ENCODE peak calls at places on chromosomes 13 and 19, in five cellular contexts. O, D, K, F and C are unnamed samples. For H3K4me1 and H3K36me3, the result is how much of the 10 kb centered on the place peaks cover.

GRCh38 chr13:50126378-50127016 is 111.3 kb downstream of the KCNRG start:
- DNase-seq in F (peak), D (no peak), O (peak), K (peak), C (no peak)

GRCh38 chr13:51688937-51689336 is 104.7 kb downstream of the WDFY2 start:
- DNase-seq in F (no peak), D (no peak), K (no peak), O (no peak), C (no peak)

GRCh38 chr13:42218576-42218975 is 53.4 kb upstream of the AKAP11 start:
- DNase-seq in K (no peak), F (no peak), O (no peak), D (no peak), C (no peak)

GRCh38 chr19:38030681-38031422 is 123.8 kb downstream of the SIPA1L3 start:
- DNase-seq in O (no peak), K (no peak), D (no peak), F (no peak), C (no peak)

GRCh38 chr13:98942997-98943396 is 34.9 kb downstream of the DOCK9 start:
- DNase-seq in O (peak), D (no peak), F (no peak), K (no peak), C (no peak)

GRCh38 chr13:47628666-47629065 is 372.4 kb downstream of the SUCLA2 start:
- DNase-seq in F (no peak), O (peak), D (no peak), K (no peak), C (no peak)

GRCh38 chr13:111249637-111250360 is 70.6 kb upstream of the TEX29 start:
- DNase-seq in F (no peak), O (no peak), K (no peak), D (no peak), C (no peak)

GRCh38 chr19:56637976-56638555 is 4.9 kb upstream of the SMIM17 start:
- DNase-seq in F (no peak), D (peak), O (peak), K (no peak), C (no peak)

GRCh38 chr13:24264976-24265375 is 44.4 kb upstream of the C1QTNF9 start:
- DNase-seq in K (peak), D (no peak), O (no peak), F (peak), C (peak)

GRCh38 chr19:21149877-21150276 is 8.0 kb downstream of the ZNF431 start:
- DNase-seq in D (no peak), O (no peak), K (no peak), F (no peak), C (no peak)

GRCh38 chr13:40916207-40916998 is 102.7 kb downstream of the ELF1 start:
- DNase-seq in K (no peak), D (no peak), F (no peak), O (peak), C (no peak)

GRCh38 chr13:29496241-29496712 is 99.2 kb downstream of the SLC7A1 start:
- DNase-seq in D (peak), O (no peak), F (no peak), K (peak), C (no peak)

GRCh38 chr13:38223093-38223492 is 126.6 kb upstream of the UFM1 start:
- DNase-seq in D (no peak), O (peak), K (no peak), F (no peak), C (no peak)

GRCh38 chr19:16025108-16026101 is 50.9 kb upstream of the TPM4 start:
- DNase-seq in D (no peak), F (no peak), K (no peak), O (peak), C (no peak)

GRCh38 chr19:49875801-49876421 is 1.2 kb downstream of the AKT1S1 start:
- DNase-seq in K (peak), F (no peak), D (peak), O (peak), C (peak)

GRCh38 chr19:41409288-41409687 is 11.7 kb downstream of the BCKDHA start:
- DNase-seq in F (no peak), K (no peak), D (no peak), O (peak), C (peak)

GRCh38 chr19:1742989-1743696 is 10.2 kb upstream of the ONECUT3 start:
- DNase-seq in D (no peak), O (no peak), F (no peak), K (no peak), C (no peak)

GRCh38 chr19:3625996-3626472 is 556 bp downstream of the CACTIN start:
- DNase-seq in F (no peak), K (no peak), D (no peak), O (no peak), C (no peak)

GRCh38 chr19:46299004-46299509 is 2.2 kb downstream of the HIF3A start:
- DNase-seq in K (peak), F (no peak), O (peak), D (peak), C (peak)

GRCh38 chr19:49427855-49428546 is 2.8 kb downstream of the GFY start:
- DNase-seq in D (no peak), O (no peak), K (peak), F (no peak), C (no peak)

GRCh38 chr19:20278342-20278741 is 111.3 kb downstream of the ZNF486 start:
- DNase-seq in O (no peak), D (no peak), K (peak), F (no peak), C (no peak)

GRCh38 chr13:99378985-99379734 is 72.0 kb upstream of the GPR183 start:
- DNase-seq in F (no peak), D (no peak), O (peak), K (no peak), C (no peak)

GRCh38 chr13:51534075-51534817 is 50.0 kb upstream of the WDFY2 start:
- DNase-seq in D (peak), K (peak), F (no peak), O (no peak), C (peak)

GRCh38 chr19:46844067-46844489 is 6.6 kb downstream of the AP2S1 start:
- DNase-seq in K (no peak), D (no peak), O (no peak), F (no peak), C (no peak)

GRCh38 chr13:75830842-75831241 is 194.7 kb downstream of the LMO7 start:
- DNase-seq in F (no peak), K (no peak), O (peak), D (no peak), C (no peak)

GRCh38 chr19:46886546-46887239 is 25.9 kb downstream of the ARHGAP35 start:
- DNase-seq in D (no peak), O (peak), K (no peak), F (no peak), C (no peak)

GRCh38 chr13:48644141-48644540 is 9.6 kb upstream of the CYSLTR2 start:
- DNase-seq in O (no peak), K (no peak), D (no peak), F (no peak), C (no peak)

GRCh38 chr13:19927117-19927734 is 31.3 kb upstream of the ZMYM2 start:
- DNase-seq in D (no peak), O (peak), F (peak), K (no peak), C (no peak)

GRCh38 chr13:99505814-99506269 is 4.6 kb downstream of the TM9SF2 start:
- DNase-seq in K (no peak), D (no peak), F (peak), O (peak), C (no peak)

GRCh38 chr19:19062454-19063182 is 1.2 kb upstream of the SLC25A42 start:
- DNase-seq in O (peak), D (no peak), F (no peak), K (no peak), C (no peak)

DNA sequence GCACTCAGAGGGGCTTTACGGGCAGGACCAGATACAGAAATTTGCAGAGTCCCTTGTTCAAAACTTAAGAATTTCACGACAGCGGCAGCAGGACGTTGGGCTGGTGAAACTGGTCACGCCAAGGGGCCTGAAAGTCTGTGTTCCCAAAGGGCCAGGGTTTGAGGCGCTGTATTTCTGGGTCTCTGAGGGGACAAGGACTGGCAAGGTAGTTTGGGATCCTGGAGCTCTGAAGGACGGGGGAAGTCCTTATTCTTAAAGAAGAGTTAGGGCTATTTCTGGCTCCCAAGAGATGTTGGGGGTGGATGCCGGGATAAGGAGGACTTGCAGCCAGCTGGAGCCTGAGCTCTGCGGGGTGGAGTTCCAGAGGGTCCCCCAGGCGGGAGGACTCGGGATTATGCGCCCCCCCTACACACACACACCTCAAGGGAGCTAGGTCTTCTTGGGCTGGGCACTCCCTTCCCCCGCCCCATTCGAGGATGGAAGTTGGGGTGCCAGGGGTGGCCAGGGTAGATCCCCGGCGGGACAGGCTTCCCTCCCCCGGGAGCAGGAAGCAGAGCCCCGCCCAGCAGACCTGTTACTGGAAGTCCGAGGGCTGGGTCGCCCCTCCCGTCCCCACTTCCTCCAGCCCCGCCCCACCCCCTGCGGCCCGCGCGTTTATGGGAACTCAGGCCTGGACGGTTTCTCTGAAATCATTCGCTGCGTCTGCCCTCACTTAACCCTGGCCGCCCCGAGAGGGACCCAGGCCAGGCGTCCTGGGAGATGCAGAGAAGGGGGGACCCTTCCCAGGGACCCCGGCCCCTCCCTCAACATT is 5.6 kb downstream of the BCL3 start:
- DNase-seq in D (peak), F (peak), K (peak), O (peak), C (peak)
- H3K4me3 ChIP-seq in D (peak), F (peak), K (peak), O (peak), C (peak)

GRCh38 chr13:112720814-112721197 is 31.0 kb downstream of the ATP11A start:
- DNase-seq in K (no peak), O (no peak), D (no peak), F (no peak), C (no peak)

GRCh38 chr13:112723771-112724170 is 33.9 kb downstream of the ATP11A start:
- DNase-seq in K (no peak), F (no peak), O (no peak), D (no peak), C (no peak)

GRCh38 chr13:112724788-112725345 is 35.0 kb downstream of the ATP11A start:
- DNase-seq in D (no peak), K (no peak), F (no peak), O (no peak), C (no peak)

GRCh38 chr13:112721198-112722104 is 31.6 kb downstream of the ATP11A start:
- DNase-seq in K (no peak), O (no peak), F (no peak), D (no peak), C (peak)

GRCh38 chr13:112722433-112723250 is 32.8 kb downstream of the ATP11A start:
- DNase-seq in F (no peak), K (no peak), O (peak), D (peak), C (peak)
- H3K4me1 ChIP-seq in F (under half), K (under half), O (under half), D (half or more), C (half or more)

GRCh38 chr19:36120984-36121358 is 5.7 kb downstream of the TBCB start:
- DNase-seq in K (no peak), F (no peak), D (no peak), O (no peak), C (no peak)
- H3K36me3 ChIP-seq in K (half or more), F (under half), D (half or more), O (under half), C (half or more)

GRCh38 chr19:18007939-18008673 is at the start of gene ARRDC2:
- DNase-seq in K (peak), O (peak), F (peak), D (peak), C (peak)

GRCh38 chr19:18010149-18010548 is 2.2 kb downstream of the ARRDC2 start:
- DNase-seq in D (no peak), K (no peak), O (no peak), F (no peak), C (no peak)

GRCh38 chr19:18008814-18009213 is 844 bp downstream of the ARRDC2 start:
- DNase-seq in D (no peak), F (no peak), K (no peak), O (no peak), C (no peak)

GRCh38 chr19:18007605-18007938 is 398 bp upstream of the ARRDC2 start:
- DNase-seq in O (no peak), D (no peak), F (no peak), K (no peak), C (no peak)

GRCh38 chr19:18009412-18010066 is 1.6 kb downstream of the ARRDC2 start:
- DNase-seq in F (no peak), K (no peak), O (peak), D (no peak), C (no peak)
- H3K4me3 ChIP-seq in F (peak), K (peak), O (no peak), D (peak), C (peak)

GRCh38 chr19:48329167-48329891 is 4.0 kb downstream of the EMP3 start:
- DNase-seq in K (peak), O (peak), D (no peak), F (peak), C (no peak)
- H3K4me1 ChIP-seq in K (under half), O (under half), D (half or more), F (half or more), C (half or more)

GRCh38 chr19:5973376-5973775 is 4.6 kb downstream of the RANBP3 start:
- DNase-seq in D (no peak), F (no peak), K (no peak), O (no peak), C (peak)
- H3K36me3 ChIP-seq in D (under half), F (under half), K (under half), O (under half), C (under half)

DNA sequence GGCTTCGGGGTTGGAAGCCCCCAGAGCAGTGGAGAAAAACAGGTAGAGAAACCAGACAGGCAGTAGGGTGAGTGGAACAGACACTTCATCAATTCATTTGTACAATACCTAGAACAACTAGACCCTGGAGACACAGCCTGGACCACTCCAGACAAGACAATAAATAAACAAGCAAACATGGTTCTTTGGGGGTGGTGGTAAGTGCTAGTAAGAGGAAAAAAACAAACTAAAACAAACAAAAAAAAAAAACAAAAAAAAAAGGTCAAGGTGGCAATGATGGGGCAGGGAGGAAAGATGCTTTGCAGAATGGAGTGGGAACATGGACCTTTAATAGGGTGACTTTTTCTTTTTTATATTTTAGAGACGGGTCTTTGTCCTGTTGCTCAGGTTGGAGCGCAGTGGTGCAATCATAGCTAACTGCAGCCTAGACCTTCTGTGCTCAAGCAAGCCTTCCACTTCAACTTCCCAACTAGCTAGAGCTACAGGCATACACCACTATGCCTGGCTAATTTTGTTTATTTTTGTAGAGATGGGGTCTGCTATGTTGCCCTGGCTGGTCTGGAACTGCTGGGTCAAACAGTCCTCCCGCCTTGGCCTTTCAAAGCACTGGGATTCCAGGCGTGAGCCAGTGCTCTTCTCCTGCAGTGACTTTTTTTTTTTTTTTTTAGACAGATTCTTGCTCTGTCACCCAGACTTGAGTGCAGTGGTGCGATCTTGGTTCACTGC is 3.1 kb downstream of the JUNB start:
- DNase-seq in F (no peak), D (no peak), O (peak), K (no peak), C (no peak)
- H3K4me3 ChIP-seq in F (peak), D (peak), O (peak), K (peak), C (peak)

GRCh38 chr19:656751-657559 is 6.1 kb downstream of the RNF126 start:
- DNase-seq in F (no peak), O (no peak), K (no peak), D (no peak), C (no peak)
- H3K4me1 ChIP-seq in F (half or more), O (under half), K (under half), D (half or more), C (under half)

DNA sequence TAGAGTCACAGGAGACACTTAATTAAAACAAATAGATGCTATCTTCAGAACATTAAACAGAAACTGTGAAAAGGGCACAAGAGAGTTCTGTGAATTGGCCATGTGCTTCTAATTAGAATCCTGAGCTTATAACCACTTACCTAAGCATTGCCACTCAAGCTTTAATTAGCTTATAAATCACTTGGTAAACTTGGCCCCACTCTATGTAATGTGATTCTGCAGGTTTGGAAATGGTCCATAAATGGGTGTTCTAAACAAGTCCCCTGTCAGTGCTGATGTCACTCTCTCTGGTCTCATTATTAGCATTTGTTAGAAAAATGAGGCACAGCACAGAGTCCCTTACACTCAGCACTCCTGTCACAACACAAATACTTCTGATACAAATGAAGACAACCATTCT is 18.0 kb downstream of the ZNF91 start:
- DNase-seq in O (no peak), F (no peak), D (no peak), K (no peak), C (no peak)
- H3K36me3 ChIP-seq in O (under half), F (half or more), D (under half), K (half or more), C (under half)

GRCh38 chr13:58429917-58430316 is 798.4 kb downstream of the PCDH17 start:
- DNase-seq in O (no peak), F (no peak), D (no peak), K (no peak), C (no peak)
- H3K4me3 ChIP-seq in O (no peak), F (no peak), D (no peak), K (no peak), C (no peak)